ENCODE peak calls at places on chromosomes 6 and 20, in four cellular contexts. One of them, this sample, is unnamed.

GRCh38 chr20:44017905-44018683 is 103.4 kb downstream of the TOX2 start:
- DNase-seq in BE2C: peak
- DNase-seq in naive thymus-derived CD4-positive, alpha-beta T cell: no peak
- DNase-seq in cardiac fibroblast: peak
- DNase-seq in this sample: no peak

GRCh38 chr6:64104051-64104450 is 468.4 kb downstream of the PHF3 start:
- DNase-seq in BE2C: no peak
- DNase-seq in naive thymus-derived CD4-positive, alpha-beta T cell: no peak
- DNase-seq in cardiac fibroblast: no peak
- DNase-seq in this sample: no peak

GRCh38 chr6:52293067-52293466 is 8.5 kb upstream of the MCM3 start:
- DNase-seq in BE2C: peak
- DNase-seq in naive thymus-derived CD4-positive, alpha-beta T cell: no peak
- DNase-seq in cardiac fibroblast: no peak
- DNase-seq in this sample: no peak

GRCh38 chr6:85576479-85576878 is 17.2 kb downstream of the SNX14 start:
- DNase-seq in BE2C: no peak
- DNase-seq in naive thymus-derived CD4-positive, alpha-beta T cell: no peak
- DNase-seq in cardiac fibroblast: no peak
- DNase-seq in this sample: no peak

GRCh38 chr6:51352506-51353029 is 533.9 kb downstream of the TFAP2B start:
- DNase-seq in BE2C: no peak
- DNase-seq in naive thymus-derived CD4-positive, alpha-beta T cell: no peak
- DNase-seq in cardiac fibroblast: no peak
- DNase-seq in this sample: no peak

GRCh38 chr20:44111712-44112335 is 75.2 kb downstream of the JPH2 start:
- DNase-seq in BE2C: no peak
- DNase-seq in naive thymus-derived CD4-positive, alpha-beta T cell: no peak
- DNase-seq in cardiac fibroblast: peak
- DNase-seq in this sample: no peak

GRCh38 chr6:96832780-96833179 is 4.5 kb downstream of the GPR63 start:
- DNase-seq in BE2C: no peak
- DNase-seq in naive thymus-derived CD4-positive, alpha-beta T cell: no peak
- DNase-seq in cardiac fibroblast: no peak
- DNase-seq in this sample: no peak

GRCh38 chr6:109059148-109059547 is 35.5 kb downstream of the SESN1 start:
- DNase-seq in BE2C: no peak
- DNase-seq in naive thymus-derived CD4-positive, alpha-beta T cell: no peak
- DNase-seq in cardiac fibroblast: peak
- DNase-seq in this sample: no peak

GRCh38 chr6:363291-363690 is 28.3 kb upstream of the IRF4 start:
- DNase-seq in BE2C: no peak
- DNase-seq in naive thymus-derived CD4-positive, alpha-beta T cell: no peak
- DNase-seq in cardiac fibroblast: no peak
- DNase-seq in this sample: no peak

GRCh38 chr20:41342474-41343464 is 2.1 kb downstream of the LPIN3 start:
- DNase-seq in BE2C: no peak
- DNase-seq in naive thymus-derived CD4-positive, alpha-beta T cell: no peak
- DNase-seq in cardiac fibroblast: no peak
- DNase-seq in this sample: no peak

GRCh38 chr20:62911701-62912280 is 14.5 kb downstream of the DIDO1 start:
- DNase-seq in BE2C: no peak
- DNase-seq in naive thymus-derived CD4-positive, alpha-beta T cell: no peak
- DNase-seq in cardiac fibroblast: no peak
- DNase-seq in this sample: no peak

GRCh38 chr6:90025418-90026089 is 131.3 kb downstream of the GJA10 start:
- DNase-seq in BE2C: peak
- DNase-seq in naive thymus-derived CD4-positive, alpha-beta T cell: no peak
- DNase-seq in cardiac fibroblast: peak
- DNase-seq in this sample: no peak

GRCh38 chr6:158409451-158409850 is 97.2 kb downstream of the TULP4 start:
- DNase-seq in BE2C: no peak
- DNase-seq in naive thymus-derived CD4-positive, alpha-beta T cell: no peak
- DNase-seq in cardiac fibroblast: peak
- DNase-seq in this sample: peak

GRCh38 chr20:33443006-33443511 is 504 bp downstream of the SNTA1 start:
- DNase-seq in BE2C: peak
- DNase-seq in naive thymus-derived CD4-positive, alpha-beta T cell: no peak
- DNase-seq in cardiac fibroblast: no peak
- DNase-seq in this sample: no peak

GRCh38 chr6:118801257-118801656 is 92.7 kb upstream of the ASF1A start:
- DNase-seq in BE2C: no peak
- DNase-seq in naive thymus-derived CD4-positive, alpha-beta T cell: no peak
- DNase-seq in cardiac fibroblast: no peak
- DNase-seq in this sample: no peak

GRCh38 chr20:3659492-3660261 is 3.5 kb downstream of the GFRA4 start:
- DNase-seq in BE2C: no peak
- DNase-seq in naive thymus-derived CD4-positive, alpha-beta T cell: no peak
- DNase-seq in cardiac fibroblast: no peak
- DNase-seq in this sample: no peak

GRCh38 chr20:43900062-43900461 is 14.6 kb upstream of the TOX2 start:
- DNase-seq in BE2C: no peak
- DNase-seq in naive thymus-derived CD4-positive, alpha-beta T cell: no peak
- DNase-seq in cardiac fibroblast: peak
- DNase-seq in this sample: no peak

GRCh38 chr20:57896017-57896416 is 186.2 kb upstream of the PMEPA1 start:
- DNase-seq in BE2C: no peak
- DNase-seq in naive thymus-derived CD4-positive, alpha-beta T cell: no peak
- DNase-seq in cardiac fibroblast: no peak
- DNase-seq in this sample: no peak

GRCh38 chr6:148924226-148924989 is 177.6 kb downstream of the UST start:
- DNase-seq in BE2C: no peak
- DNase-seq in naive thymus-derived CD4-positive, alpha-beta T cell: no peak
- DNase-seq in cardiac fibroblast: no peak
- DNase-seq in this sample: no peak

GRCh38 chr6:35048631-35049083 is 92.5 kb downstream of the TCP11 start:
- DNase-seq in BE2C: no peak
- DNase-seq in naive thymus-derived CD4-positive, alpha-beta T cell: no peak
- DNase-seq in cardiac fibroblast: peak
- DNase-seq in this sample: peak

GRCh38 chr6:135030532-135031178 is 24.0 kb downstream of the HBS1L start:
- DNase-seq in BE2C: no peak
- DNase-seq in naive thymus-derived CD4-positive, alpha-beta T cell: no peak
- DNase-seq in cardiac fibroblast: peak
- DNase-seq in this sample: no peak

GRCh38 chr6:111952821-111953535 is 79.7 kb upstream of the FYN start:
- DNase-seq in BE2C: no peak
- DNase-seq in naive thymus-derived CD4-positive, alpha-beta T cell: no peak
- DNase-seq in cardiac fibroblast: peak
- DNase-seq in this sample: no peak

GRCh38 chr20:24899153-24899552 is 49.9 kb upstream of the CST7 start:
- DNase-seq in BE2C: no peak
- DNase-seq in naive thymus-derived CD4-positive, alpha-beta T cell: no peak
- DNase-seq in cardiac fibroblast: no peak
- DNase-seq in this sample: no peak

GRCh38 chr6:99993146-99993532 is 884 bp downstream of the MCHR2 start:
- DNase-seq in BE2C: no peak
- DNase-seq in naive thymus-derived CD4-positive, alpha-beta T cell: no peak
- DNase-seq in cardiac fibroblast: no peak
- DNase-seq in this sample: no peak

GRCh38 chr6:46657642-46658041 is 4.9 kb downstream of the SLC25A27 start:
- DNase-seq in BE2C: no peak
- DNase-seq in naive thymus-derived CD4-positive, alpha-beta T cell: no peak
- DNase-seq in cardiac fibroblast: no peak
- DNase-seq in this sample: no peak

GRCh38 chr6:42010185-42010872 is 40.0 kb upstream of the TAF8 start:
- DNase-seq in BE2C: no peak
- DNase-seq in naive thymus-derived CD4-positive, alpha-beta T cell: no peak
- DNase-seq in cardiac fibroblast: peak
- DNase-seq in this sample: peak

GRCh38 chr6:137870744-137871247 is 3.7 kb downstream of the TNFAIP3 start:
- DNase-seq in BE2C: no peak
- DNase-seq in naive thymus-derived CD4-positive, alpha-beta T cell: no peak
- DNase-seq in cardiac fibroblast: peak
- DNase-seq in this sample: peak

GRCh38 chr6:17984399-17984798 is 3.0 kb downstream of the KIF13A start:
- DNase-seq in BE2C: no peak
- DNase-seq in naive thymus-derived CD4-positive, alpha-beta T cell: no peak
- DNase-seq in cardiac fibroblast: no peak
- DNase-seq in this sample: no peak
- H3K4me3 ChIP-seq in BE2C: no peak
- H3K4me3 ChIP-seq in naive thymus-derived CD4-positive, alpha-beta T cell: no peak
- H3K4me3 ChIP-seq in cardiac fibroblast: peak
- H3K4me3 ChIP-seq in this sample: no peak

DNA sequence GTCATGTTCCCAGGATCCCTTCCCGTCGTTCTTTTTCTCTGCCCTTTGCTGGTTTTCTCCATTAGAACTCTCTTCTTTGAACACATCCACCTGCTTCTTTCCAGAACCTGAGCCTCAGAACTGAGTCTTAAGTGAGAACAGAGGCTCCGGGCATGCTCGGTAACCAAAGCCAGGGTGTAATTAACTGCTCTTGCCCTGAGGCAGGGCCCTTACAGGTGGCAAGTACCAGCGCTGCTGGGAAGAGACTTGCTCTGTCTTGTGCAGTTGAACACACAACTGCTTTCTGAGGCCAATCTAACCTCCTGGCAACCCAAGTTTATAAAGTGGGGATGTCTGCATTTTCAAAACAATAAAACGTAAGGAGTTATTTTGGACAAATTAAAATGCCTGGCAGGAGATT is 12.3 kb upstream of the DEK start:
- DNase-seq in BE2C: no peak
- DNase-seq in naive thymus-derived CD4-positive, alpha-beta T cell: no peak
- DNase-seq in cardiac fibroblast: no peak
- DNase-seq in this sample: no peak
- H3K4me3 ChIP-seq in BE2C: no peak
- H3K4me3 ChIP-seq in naive thymus-derived CD4-positive, alpha-beta T cell: no peak
- H3K4me3 ChIP-seq in cardiac fibroblast: no peak
- H3K4me3 ChIP-seq in this sample: no peak

GRCh38 chr20:51696304-51697118 is 71.7 kb downstream of the ATP9A start:
- DNase-seq in BE2C: peak
- DNase-seq in naive thymus-derived CD4-positive, alpha-beta T cell: no peak
- DNase-seq in cardiac fibroblast: peak
- DNase-seq in this sample: no peak
- H3K4me3 ChIP-seq in BE2C: peak
- H3K4me3 ChIP-seq in naive thymus-derived CD4-positive, alpha-beta T cell: no peak
- H3K4me3 ChIP-seq in cardiac fibroblast: no peak
- H3K4me3 ChIP-seq in this sample: peak

GRCh38 chr6:26088344-26088743 is 1.1 kb downstream of the HFE start:
- DNase-seq in BE2C: no peak
- DNase-seq in naive thymus-derived CD4-positive, alpha-beta T cell: no peak
- DNase-seq in cardiac fibroblast: peak
- DNase-seq in this sample: no peak
- H3K4me3 ChIP-seq in BE2C: no peak
- H3K4me3 ChIP-seq in naive thymus-derived CD4-positive, alpha-beta T cell: peak
- H3K4me3 ChIP-seq in cardiac fibroblast: peak
- H3K4me3 ChIP-seq in this sample: no peak